ENCODE peak calls at places on chromosome 6, in four cellular contexts. One of them, this sample, is unnamed.

GRCh38 chr6:156795825-156796224 is 18.6 kb downstream of the ARID1B start:
- DNase-seq in neural crest cell: no peak
- DNase-seq in AG09309: no peak
- DNase-seq in mesothelial cell of epicardium: no peak
- DNase-seq in this sample: no peak

GRCh38 chr6:149566372-149567193 is at the start of gene GINM1:
- DNase-seq in AG09309: no peak
- DNase-seq in mesothelial cell of epicardium: peak; percentile 77
- DNase-seq in neural crest cell: peak; percentile 42
- DNase-seq in this sample: peak; percentile 49

GRCh38 chr6:161508341-161508740 is 234.5 kb upstream of the AGPAT4 start:
- DNase-seq in mesothelial cell of epicardium: no peak
- DNase-seq in neural crest cell: no peak
- DNase-seq in AG09309: no peak
- DNase-seq in this sample: no peak

GRCh38 chr6:169806718-169807117 is 55.3 kb downstream of the ERMARD start:
- DNase-seq in neural crest cell: no peak
- DNase-seq in AG09309: no peak
- DNase-seq in mesothelial cell of epicardium: peak; percentile 20
- DNase-seq in this sample: no peak

GRCh38 chr6:159969204-159969912 is 476 bp downstream of the IGF2R start:
- DNase-seq in AG09309: no peak
- DNase-seq in mesothelial cell of epicardium: peak; percentile 65
- DNase-seq in neural crest cell: peak; percentile 44
- DNase-seq in this sample: peak; percentile 42

GRCh38 chr6:120764312-120764711 is 570.0 kb downstream of the TBC1D32 start:
- DNase-seq in neural crest cell: no peak
- DNase-seq in mesothelial cell of epicardium: no peak
- DNase-seq in AG09309: no peak
- DNase-seq in this sample: no peak

GRCh38 chr6:132300323-132300949 is 100.8 kb downstream of the MOXD1 start:
- DNase-seq in AG09309: peak; percentile 18
- DNase-seq in neural crest cell: peak; percentile 23
- DNase-seq in mesothelial cell of epicardium: no peak
- DNase-seq in this sample: no peak

GRCh38 chr6:110265273-110265672 is 85.0 kb downstream of the CDC40 start:
- DNase-seq in neural crest cell: no peak
- DNase-seq in AG09309: no peak
- DNase-seq in mesothelial cell of epicardium: no peak
- DNase-seq in this sample: no peak

GRCh38 chr6:73631849-73632248 is 21.9 kb downstream of the SLC17A5 start:
- DNase-seq in neural crest cell: no peak
- DNase-seq in mesothelial cell of epicardium: no peak
- DNase-seq in AG09309: no peak
- DNase-seq in this sample: no peak

GRCh38 chr6:69847507-69847812 is 18.9 kb upstream of the COL19A1 start:
- DNase-seq in neural crest cell: no peak
- DNase-seq in AG09309: no peak
- DNase-seq in mesothelial cell of epicardium: no peak
- DNase-seq in this sample: no peak

GRCh38 chr6:12291785-12292604 is 1.8 kb downstream of the EDN1 start:
- DNase-seq in AG09309: no peak
- DNase-seq in neural crest cell: no peak
- DNase-seq in mesothelial cell of epicardium: no peak
- DNase-seq in this sample: no peak

GRCh38 chr6:43509142-43509983 is 783 bp downstream of the LRRC73 start:
- DNase-seq in neural crest cell: peak; percentile 28
- DNase-seq in AG09309: no peak
- DNase-seq in mesothelial cell of epicardium: no peak
- DNase-seq in this sample: no peak

GRCh38 chr6:30490031-30490876 is 945 bp downstream of the HLA-E start:
- DNase-seq in neural crest cell: peak; percentile 54
- DNase-seq in mesothelial cell of epicardium: peak; percentile 67
- DNase-seq in AG09309: no peak
- DNase-seq in this sample: peak; percentile 35

GRCh38 chr6:111105578-111105977 is 18.3 kb downstream of the SLC16A10 start:
- DNase-seq in AG09309: no peak
- DNase-seq in neural crest cell: no peak
- DNase-seq in mesothelial cell of epicardium: no peak
- DNase-seq in this sample: no peak

GRCh38 chr6:107803957-107804356 is 20.2 kb downstream of the SCML4 start:
- DNase-seq in mesothelial cell of epicardium: no peak
- DNase-seq in AG09309: no peak
- DNase-seq in neural crest cell: no peak
- DNase-seq in this sample: no peak

GRCh38 chr6:81465859-81466258 is 286.6 kb downstream of the TENT5A start:
- DNase-seq in mesothelial cell of epicardium: no peak
- DNase-seq in AG09309: peak; percentile 8
- DNase-seq in neural crest cell: no peak
- DNase-seq in this sample: no peak

GRCh38 chr6:16769131-16769985 is 8.1 kb upstream of the ATXN1 start:
- DNase-seq in neural crest cell: no peak
- DNase-seq in AG09309: peak; percentile 48
- DNase-seq in mesothelial cell of epicardium: no peak
- DNase-seq in this sample: no peak

GRCh38 chr6:22079788-22080187 is 217.0 kb downstream of the PRL start:
- DNase-seq in AG09309: peak; percentile 83
- DNase-seq in mesothelial cell of epicardium: no peak
- DNase-seq in neural crest cell: no peak
- DNase-seq in this sample: no peak

GRCh38 chr6:26216886-26217713 is 129.9 kb downstream of the HFE start:
- DNase-seq in neural crest cell: peak; percentile 70
- DNase-seq in mesothelial cell of epicardium: peak; percentile 85
- DNase-seq in AG09309: no peak
- DNase-seq in this sample: peak; percentile 75
- TF ChIP-seq CTCF in neural crest cell: peak; percentile 62
- TF ChIP-seq CTCF in mesothelial cell of epicardium: peak; percentile 56
- TF ChIP-seq CTCF in AG09309: peak; percentile 50
- TF ChIP-seq CTCF in this sample: peak; percentile 50

DNA sequence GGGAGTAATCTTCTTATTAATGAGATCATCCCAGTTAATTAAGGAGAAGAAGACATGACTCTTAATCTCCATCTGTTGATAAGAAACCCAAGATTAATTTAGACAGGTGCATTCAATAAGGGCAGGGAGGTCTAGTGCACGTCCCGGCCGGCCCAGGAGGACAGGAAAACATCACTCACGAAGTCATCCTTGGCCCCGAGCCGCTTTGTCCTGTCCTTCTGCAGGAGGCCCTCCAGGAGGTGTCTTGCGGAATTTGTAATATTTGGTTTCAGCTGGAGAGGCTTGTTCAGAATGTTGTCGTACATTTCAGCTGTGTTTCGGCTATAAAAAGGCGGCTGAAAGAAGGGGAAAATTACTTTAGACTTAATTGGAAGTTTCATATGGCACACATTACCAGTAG is 118.4 kb upstream of the SLC2A12 start:
- DNase-seq in AG09309: no peak
- DNase-seq in mesothelial cell of epicardium: peak; percentile 59
- DNase-seq in neural crest cell: no peak
- DNase-seq in this sample: no peak
- TF ChIP-seq CTCF in AG09309: peak; percentile 17
- TF ChIP-seq CTCF in mesothelial cell of epicardium: peak; percentile 23
- TF ChIP-seq CTCF in neural crest cell: peak; percentile 29
- TF ChIP-seq CTCF in this sample: no peak

DNA sequence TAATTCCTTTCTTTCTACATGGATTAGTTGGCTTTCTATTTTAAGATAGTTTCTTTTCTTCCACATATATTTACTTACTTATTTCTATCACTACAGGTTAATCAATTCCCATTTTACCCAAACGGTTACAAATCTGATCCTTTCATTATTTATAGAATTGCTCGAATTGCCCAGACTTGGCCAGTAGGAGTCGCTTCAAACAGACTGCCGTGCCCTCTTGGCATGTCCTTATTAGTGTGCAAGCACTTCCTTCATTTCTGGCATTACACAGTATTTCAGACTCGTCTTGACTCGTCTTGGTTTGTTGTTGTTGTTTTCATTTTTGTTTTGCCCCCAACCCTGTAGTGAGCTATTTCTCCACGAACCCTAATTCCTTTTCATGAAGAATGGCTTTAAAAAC is 74.6 kb downstream of the SAMD3 start:
- DNase-seq in neural crest cell: no peak
- DNase-seq in mesothelial cell of epicardium: no peak
- DNase-seq in AG09309: no peak
- DNase-seq in this sample: no peak
- TF ChIP-seq CTCF in neural crest cell: peak; percentile 29
- TF ChIP-seq CTCF in mesothelial cell of epicardium: no peak
- TF ChIP-seq CTCF in AG09309: peak; percentile 6
- TF ChIP-seq CTCF in this sample: no peak

GRCh38 chr6:165847407-165848098 is 184.5 kb upstream of the PDE10A start:
- DNase-seq in mesothelial cell of epicardium: no peak
- DNase-seq in AG09309: no peak
- DNase-seq in neural crest cell: no peak
- DNase-seq in this sample: no peak

GRCh38 chr6:165845488-165845887 is 182.4 kb upstream of the PDE10A start:
- DNase-seq in mesothelial cell of epicardium: no peak
- DNase-seq in neural crest cell: no peak
- DNase-seq in AG09309: no peak
- DNase-seq in this sample: no peak

GRCh38 chr6:165848099-165848461 is 185.0 kb upstream of the PDE10A start:
- DNase-seq in mesothelial cell of epicardium: no peak
- DNase-seq in neural crest cell: no peak
- DNase-seq in AG09309: no peak
- DNase-seq in this sample: no peak

GRCh38 chr6:165844801-165845364 is 181.8 kb upstream of the PDE10A start:
- DNase-seq in neural crest cell: no peak
- DNase-seq in mesothelial cell of epicardium: no peak
- DNase-seq in AG09309: no peak
- DNase-seq in this sample: no peak

DNA sequence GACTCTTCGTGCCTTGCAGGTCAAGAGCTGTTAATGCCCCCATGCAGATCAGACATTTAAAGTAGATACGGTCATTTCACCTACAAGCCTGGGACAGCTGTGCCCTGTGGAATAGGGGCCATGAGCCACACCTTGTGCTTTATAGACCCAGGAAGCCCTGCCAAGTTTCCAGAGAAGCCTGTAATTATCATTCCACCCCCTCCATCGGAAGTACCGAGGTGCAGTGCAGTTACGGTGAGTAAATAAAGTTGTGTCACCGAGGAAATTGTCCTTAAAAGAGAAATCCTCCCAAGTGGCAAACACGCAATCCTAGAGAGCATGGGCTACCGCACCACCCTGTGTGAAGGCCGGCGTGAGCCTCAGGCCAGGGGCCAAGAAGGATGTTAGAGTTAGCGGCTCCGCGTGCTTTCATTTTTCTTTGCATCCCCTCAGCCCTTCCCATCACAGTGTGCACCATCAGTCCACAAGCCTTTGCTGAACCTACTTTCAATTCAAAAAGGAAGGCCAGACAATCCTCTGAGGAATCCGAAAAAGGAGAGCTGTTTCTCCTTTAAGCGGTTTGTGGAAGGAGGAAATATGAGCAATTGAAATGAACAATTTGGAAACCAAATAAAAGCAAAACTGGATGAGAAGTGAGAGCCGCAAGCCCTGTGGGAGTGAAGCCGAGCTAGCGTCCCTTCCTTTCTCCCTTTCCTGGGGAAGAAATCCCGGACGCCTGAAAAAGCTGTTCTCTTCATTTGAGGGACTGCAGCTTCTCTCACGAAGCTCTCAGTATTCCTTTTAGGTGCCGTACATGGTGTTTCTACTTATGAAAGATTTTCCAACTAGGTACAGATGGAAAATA is 183.3 kb upstream of the PDE10A start:
- DNase-seq in neural crest cell: no peak
- DNase-seq in AG09309: no peak
- DNase-seq in mesothelial cell of epicardium: no peak
- DNase-seq in this sample: no peak
- TF ChIP-seq CTCF in neural crest cell: no peak
- TF ChIP-seq CTCF in AG09309: no peak
- TF ChIP-seq CTCF in mesothelial cell of epicardium: no peak
- TF ChIP-seq CTCF in this sample: no peak

GRCh38 chr6:105179244-105180065 is at the start of gene POPDC3:
- DNase-seq in mesothelial cell of epicardium: peak; percentile 61
- DNase-seq in AG09309: no peak
- DNase-seq in neural crest cell: peak; percentile 28
- DNase-seq in this sample: peak; percentile 46

GRCh38 chr6:105178110-105178509 is 1.7 kb downstream of the POPDC3 start:
- DNase-seq in AG09309: peak; percentile 91
- DNase-seq in neural crest cell: no peak
- DNase-seq in mesothelial cell of epicardium: no peak
- DNase-seq in this sample: no peak

GRCh38 chr6:105184921-105185320 is 5.1 kb upstream of the POPDC3 start:
- DNase-seq in AG09309: no peak
- DNase-seq in neural crest cell: no peak
- DNase-seq in mesothelial cell of epicardium: no peak
- DNase-seq in this sample: no peak

GRCh38 chr6:105178636-105179035 is 1.2 kb downstream of the POPDC3 start:
- DNase-seq in neural crest cell: no peak
- DNase-seq in mesothelial cell of epicardium: no peak
- DNase-seq in AG09309: no peak
- DNase-seq in this sample: no peak

GRCh38 chr6:105181981-105182515 is 2.2 kb upstream of the POPDC3 start:
- DNase-seq in neural crest cell: no peak
- DNase-seq in mesothelial cell of epicardium: no peak
- DNase-seq in AG09309: no peak
- DNase-seq in this sample: no peak
- TF ChIP-seq CTCF in neural crest cell: no peak
- TF ChIP-seq CTCF in mesothelial cell of epicardium: no peak
- TF ChIP-seq CTCF in AG09309: no peak
- TF ChIP-seq CTCF in this sample: no peak

This sample was measured in progenitor cell of endocrine pancreas.